ENCODE peak calls at places on chromosome 5, in ten cellular contexts. T is cardiac fibroblast, Q is colonic mucosa, X is AG10803, H is WERI-Rb-1, O is esophagus muscularis mucosa, I is endothelial cell, C is AG09319, R is fibroblast of the aortic adventitia, D is ovary. U is an unnamed sample.

GRCh38 chr5:109006129-109006528 is 258.4 kb downstream of the FER start:
- DNase-seq in D (no peak), R (no peak), O (no peak), T (no peak), I (no peak), H (no peak), C (no peak), X (no peak), Q (no peak), U (no peak)

GRCh38 chr5:80933061-80933460 is 27.1 kb upstream of the RASGRF2 start:
- DNase-seq in X (peak; percentile 19), H (no peak), R (no peak), I (no peak), Q (no peak), T (no peak), C (no peak), O (peak; percentile 53), D (no peak), U (no peak)

GRCh38 chr5:126552614-126553013 is 42.4 kb downstream of the ALDH7A1 start:
- DNase-seq in X (no peak), T (no peak), I (no peak), Q (no peak), H (no peak), C (no peak), R (no peak), D (no peak), O (no peak), U (no peak)

GRCh38 chr5:127186657-127187056 is 103.9 kb upstream of the MEGF10 start:
- DNase-seq in R (peak; percentile 21), T (no peak), D (no peak), Q (no peak), I (no peak), H (no peak), X (no peak), C (no peak), O (no peak), U (no peak)

GRCh38 chr5:127988149-127988755 is 95.3 kb upstream of the SLC12A2 start:
- DNase-seq in C (peak; percentile 56), X (peak; percentile 81), O (no peak), I (no peak), Q (no peak), R (peak; percentile 89), D (no peak), T (peak; percentile 95), H (no peak), U (no peak)

GRCh38 chr5:65482727-65483473 is 1.2 kb upstream of the ADAMTS6 start:
- DNase-seq in H (no peak), D (no peak), Q (peak; percentile 40), T (peak; percentile 89), X (peak; percentile 67), O (no peak), C (peak; percentile 16), I (peak; percentile 20), R (peak; percentile 83), U (no peak)

GRCh38 chr5:54024466-54024865 is 285.9 kb downstream of the ARL15 start:
- DNase-seq in O (no peak), C (no peak), Q (no peak), D (no peak), I (no peak), T (peak; percentile 80), X (peak; percentile 72), H (no peak), R (peak; percentile 42), U (no peak)

GRCh38 chr5:153613143-153613542 is 122.7 kb downstream of the GRIA1 start:
- DNase-seq in T (peak; percentile 43), R (peak; percentile 34), Q (no peak), X (peak; percentile 83), C (no peak), I (no peak), O (no peak), H (no peak), D (no peak), U (no peak)

GRCh38 chr5:136375920-136376319 is 10.6 kb upstream of the TRPC7 start:
- DNase-seq in O (no peak), C (no peak), Q (no peak), T (no peak), R (no peak), D (no peak), H (no peak), I (no peak), X (no peak), U (no peak)

GRCh38 chr5:136374638-136375037 is 9.3 kb upstream of the TRPC7 start:
- DNase-seq in Q (no peak), O (no peak), X (no peak), D (no peak), C (no peak), H (no peak), I (no peak), R (no peak), T (no peak), U (no peak)

GRCh38 chr5:136374003-136374402 is 8.7 kb upstream of the TRPC7 start:
- DNase-seq in Q (no peak), H (peak; percentile 58), T (peak; percentile 28), I (peak; percentile 12), R (peak; percentile 25), D (no peak), C (no peak), O (no peak), X (no peak), U (no peak)
- TF ChIP-seq CTCF in Q (no peak), H (peak; percentile 75), T (peak; percentile 7), I (no peak), R (peak; percentile 30), D (no peak), C (no peak), O (no peak), X (no peak), U (no peak)

GRCh38 chr5:180797256-180798192 is 5.1 kb downstream of the MGAT1 start:
- DNase-seq in Q (no peak), C (no peak), O (peak; percentile 14), T (peak; percentile 37), X (no peak), H (no peak), I (no peak), D (no peak), R (no peak), U (no peak)

GRCh38 chr5:180801596-180802324 is 846 bp downstream of the MGAT1 start:
- DNase-seq in C (no peak), T (no peak), D (no peak), X (no peak), Q (no peak), O (no peak), R (peak; percentile 19), I (no peak), H (no peak), U (no peak)

GRCh38 chr5:180798193-180798592 is 4.4 kb downstream of the MGAT1 start:
- DNase-seq in C (no peak), I (no peak), R (no peak), D (no peak), T (no peak), H (no peak), O (peak; percentile 53), X (no peak), Q (no peak), U (no peak)

GRCh38 chr5:180799902-180800801 is 2.5 kb downstream of the MGAT1 start:
- DNase-seq in D (no peak), T (peak; percentile 82), R (peak; percentile 70), O (no peak), C (no peak), H (no peak), X (peak; percentile 83), I (no peak), Q (peak; percentile 16), U (no peak)

DNA sequence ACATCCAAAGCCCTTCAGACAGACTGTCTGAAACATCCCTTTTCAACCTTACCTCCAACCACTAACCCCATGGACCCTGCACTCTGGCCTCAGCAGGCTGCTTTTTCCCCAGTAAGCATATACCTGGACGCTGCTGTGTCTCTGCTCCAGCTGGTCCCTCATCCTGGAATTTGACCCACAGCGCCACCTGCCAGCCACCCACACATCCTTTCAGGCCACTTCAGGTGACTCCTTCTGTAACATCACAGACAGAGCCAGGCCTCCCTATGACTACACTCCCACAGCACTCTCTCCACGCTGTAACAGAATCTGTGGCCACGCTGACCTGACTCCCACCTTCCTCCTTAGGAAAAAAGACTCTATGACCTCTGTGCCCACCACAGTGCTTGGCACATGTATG is 3.4 kb downstream of the MGAT1 start:
- DNase-seq in O (no peak), I (peak; percentile 51), D (no peak), Q (peak; percentile 69), C (no peak), R (no peak), T (no peak), H (peak; percentile 57), X (no peak), U (no peak)
- TF ChIP-seq CTCF in O (no peak), I (no peak), D (no peak), Q (peak; percentile 15), C (peak; percentile 11), R (peak; percentile 17), T (peak; percentile 15), H (peak; percentile 65), X (peak; percentile 13), U (no peak)

DNA sequence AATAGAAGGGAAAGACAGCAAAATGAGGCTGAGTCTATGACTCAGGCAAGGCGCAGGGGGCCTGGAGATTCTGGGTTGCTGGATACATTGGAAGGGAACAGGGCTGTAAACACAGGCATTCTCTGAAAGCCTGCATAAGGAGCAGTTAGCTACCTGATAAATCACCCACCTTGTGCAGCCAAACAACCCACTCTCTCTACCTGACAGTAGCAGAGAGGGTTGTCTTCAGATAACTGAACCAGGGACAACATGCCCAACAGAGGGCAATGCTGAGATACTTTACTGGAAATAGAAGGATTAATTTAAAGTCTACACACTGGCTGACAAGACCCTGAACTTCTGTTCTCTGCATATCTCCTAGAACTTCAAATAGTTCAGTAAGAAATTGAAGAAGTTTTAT is 161.6 kb downstream of the KCTD16 start:
- DNase-seq in O (no peak), X (no peak), R (no peak), T (peak; percentile 14), C (no peak), H (peak; percentile 47), Q (no peak), D (no peak), I (peak; percentile 18), U (no peak)
- TF ChIP-seq CTCF in O (no peak), X (no peak), R (peak; percentile 5), T (no peak), C (peak; percentile 6), H (peak; percentile 33), Q (no peak), D (no peak), I (peak; percentile 30), U (no peak)

GRCh38 chr5:7851617-7852289 is 820 bp upstream of the CFAP90 start:
- DNase-seq in T (no peak), O (peak; percentile 50), Q (no peak), I (no peak), H (no peak), X (no peak), D (no peak), C (no peak), R (no peak), U (no peak)

GRCh38 chr5:7849531-7850240 is 1.2 kb downstream of the CFAP90 start:
- DNase-seq in Q (no peak), R (no peak), I (peak; percentile 30), O (peak; percentile 90), H (peak; percentile 63), T (no peak), X (no peak), C (no peak), D (peak; percentile 26), U (no peak)

GRCh38 chr5:7850241-7850532 is 746 bp downstream of the CFAP90 start:
- DNase-seq in X (no peak), C (no peak), D (peak; percentile 35), O (peak; percentile 70), R (no peak), H (no peak), I (no peak), Q (no peak), T (no peak), U (no peak)

GRCh38 chr5:7851240-7851592 is 283 bp upstream of the CFAP90 start:
- DNase-seq in H (no peak), I (no peak), T (no peak), O (peak; percentile 75), X (no peak), R (no peak), Q (no peak), C (no peak), D (no peak), U (no peak)

DNA sequence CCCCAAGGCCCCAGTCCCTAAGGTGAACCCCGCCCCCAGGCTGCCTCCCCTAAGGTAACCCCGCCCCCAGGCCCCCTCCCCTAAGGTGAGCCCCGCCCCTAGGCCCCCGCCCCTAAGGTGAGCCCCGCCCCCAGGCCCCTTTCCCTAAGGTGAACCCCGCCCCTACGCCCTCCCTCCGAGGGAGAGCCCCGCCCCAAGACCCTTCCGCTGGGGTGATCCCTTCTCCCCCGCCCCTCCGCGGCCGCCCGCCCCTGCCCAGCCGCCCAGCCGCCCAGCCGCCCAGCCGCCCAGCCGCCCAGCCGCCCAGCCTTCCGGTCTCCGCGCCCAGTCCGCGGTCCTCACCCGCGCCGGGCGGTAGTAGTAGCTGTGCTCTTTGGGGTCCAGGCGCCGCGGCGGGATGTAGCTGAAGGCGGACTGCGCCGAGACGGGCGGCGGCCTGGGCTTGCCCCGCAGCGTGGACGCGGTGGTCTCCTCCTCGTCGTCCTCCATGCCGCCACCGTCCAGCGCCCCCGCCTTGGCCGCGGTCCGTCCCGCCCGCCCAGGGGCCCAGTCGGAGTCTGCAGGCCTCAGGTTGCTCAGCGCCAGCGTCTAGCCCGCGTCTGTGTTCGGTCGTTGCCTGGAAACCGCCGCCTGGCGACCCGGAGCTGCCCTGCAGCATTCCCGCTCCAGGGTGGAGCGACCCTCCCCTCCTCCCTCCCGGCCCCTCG is at the start of gene CFAP90:
- DNase-seq in C (no peak), H (peak; percentile 94), R (no peak), T (peak; percentile 23), O (peak; percentile 91), I (peak; percentile 85), X (peak; percentile 20), D (peak; percentile 60), Q (peak; percentile 29), U (peak; percentile 39)
- TF ChIP-seq CTCF in C (peak; percentile 34), H (peak; percentile 73), R (peak; percentile 37), T (peak; percentile 30), O (no peak), I (peak; percentile 45), X (peak; percentile 28), D (peak; percentile 22), Q (no peak), U (no peak)

U was measured in activated B cell treated with CpG ODN at 0.5 μM for 24 hours.